ENCODE peak calls at places on chromosomes 11 and 22, in six cellular contexts. N is left ventricle myocardium inferior, Z is SK-N-SH, Y is SK-N-MC, V is tibial artery, H is tibial nerve. W is an unnamed sample.
A peak's percentile ranks its signal among the peaks of the same experiment; 100 is the strongest.

GRCh38 chr11:59247535-59248227 is 35.0 kb upstream of the MPEG1 start:
- DNase-seq in V (no peak), Z (no peak), N (peak; percentile 38), Y (no peak), H (peak; percentile 78), W (peak; percentile 57)

GRCh38 chr11:65212226-65212801 is 30.6 kb downstream of the CAPN1 start:
- DNase-seq in H (no peak), V (peak; percentile 63), Y (no peak), Z (no peak), N (no peak), W (no peak)

GRCh38 chr11:95255523-95256165 is 24.6 kb upstream of the SESN3 start:
- DNase-seq in Z (no peak), Y (no peak), N (no peak), H (no peak), V (no peak), W (no peak)

GRCh38 chr11:69232821-69233760 is 60.9 kb upstream of the MYEOV start:
- DNase-seq in N (no peak), Y (no peak), Z (no peak), V (peak; percentile 17), H (no peak), W (no peak)

GRCh38 chr11:74179234-74180126 is 8.4 kb downstream of the PPME1 start:
- DNase-seq in V (no peak), Y (no peak), Z (no peak), H (no peak), N (no peak), W (peak; percentile 11)

GRCh38 chr11:7449196-7449840 is 36.0 kb upstream of the OLFML1 start:
- DNase-seq in Y (no peak), N (no peak), H (no peak), Z (no peak), V (no peak), W (no peak)

GRCh38 chr22:17540481-17540880 is 22.8 kb upstream of the SLC25A18 start:
- DNase-seq in N (no peak), V (no peak), H (no peak), Z (no peak), Y (no peak), W (no peak)

GRCh38 chr22:39350803-39351688 is 1.3 kb downstream of the SYNGR1 start:
- DNase-seq in Z (no peak), H (no peak), N (no peak), Y (no peak), V (no peak), W (no peak)

GRCh38 chr11:27179334-27179733 is 138.7 kb downstream of the BBOX1 start:
- DNase-seq in V (no peak), N (no peak), Z (no peak), H (no peak), Y (no peak), W (no peak)

GRCh38 chr11:118530180-118530682 is 761 bp upstream of the TMEM25 start:
- DNase-seq in Z (no peak), Y (no peak), N (no peak), V (no peak), H (no peak), W (peak; percentile 12)

GRCh38 chr11:75476716-75477613 is 44.0 kb upstream of the KLHL35 start:
- DNase-seq in Y (no peak), H (no peak), Z (no peak), V (no peak), N (peak; percentile 54), W (no peak)

GRCh38 chr11:12524865-12525264 is 147.5 kb downstream of the PARVA start:
- DNase-seq in Y (no peak), H (peak; percentile 71), N (peak; percentile 40), V (no peak), Z (no peak), W (no peak)

GRCh38 chr22:39556970-39557811 is 13.4 kb upstream of the CACNA1I start:
- DNase-seq in H (no peak), N (no peak), Z (peak; percentile 71), V (no peak), Y (no peak), W (no peak)

GRCh38 chr22:28019360-28019759 is 100.3 kb upstream of the PITPNB start:
- DNase-seq in N (peak; percentile 9), Z (no peak), V (peak; percentile 62), H (no peak), Y (no peak), W (peak; percentile 60)

GRCh38 chr11:413120-414081 is 1.4 kb downstream of the SIGIRR start:
- DNase-seq in N (no peak), Z (no peak), V (no peak), Y (no peak), H (no peak), W (no peak)

GRCh38 chr11:14852571-14853177 is 39.4 kb downstream of the CYP2R1 start:
- DNase-seq in N (no peak), Y (no peak), V (no peak), H (no peak), Z (no peak), W (no peak)

GRCh38 chr11:103737791-103738190 is 298.6 kb upstream of the DDI1 start:
- DNase-seq in N (peak; percentile 23), Y (no peak), V (no peak), Z (no peak), H (no peak), W (no peak)

GRCh38 chr22:19287076-19287724 is 4.3 kb downstream of the CLTCL1 start:
- DNase-seq in H (no peak), N (no peak), Z (no peak), V (no peak), Y (no peak), W (peak; percentile 96)

GRCh38 chr11:78784321-78785061 is 209.8 kb upstream of the NARS2 start:
- DNase-seq in H (no peak), V (no peak), N (no peak), Y (no peak), Z (no peak), W (peak; percentile 48)

GRCh38 chr11:488992-489391 is 18.1 kb downstream of the RNH1 start:
- DNase-seq in H (no peak), V (no peak), N (no peak), Z (no peak), Y (no peak), W (no peak)

GRCh38 chr11:94477644-94478043 is 16.0 kb downstream of the MRE11 start:
- DNase-seq in H (no peak), Z (no peak), N (no peak), Y (no peak), V (no peak), W (no peak)

GRCh38 chr11:71946144-71946571 is 17.3 kb downstream of the RNF121 start:
- DNase-seq in N (no peak), Z (no peak), Y (no peak), V (no peak), H (no peak), W (peak; percentile 82)

GRCh38 chr11:2532704-2533641 is 88.2 kb downstream of the KCNQ1 start:
- DNase-seq in V (peak; percentile 92), N (peak; percentile 89), H (peak; percentile 89), Z (peak; percentile 90), Y (peak; percentile 63), W (peak; percentile 71)

GRCh38 chr11:2531987-2532703 is 87.3 kb downstream of the KCNQ1 start:
- DNase-seq in N (peak; percentile 20), Z (no peak), V (peak; percentile 64), H (no peak), Y (no peak), W (no peak)

GRCh38 chr11:2534131-2534956 is 89.5 kb downstream of the KCNQ1 start:
- DNase-seq in N (peak; percentile 9), Y (no peak), Z (no peak), H (no peak), V (peak; percentile 63), W (peak; percentile 37)

GRCh38 chr11:2534957-2535672 is 90.3 kb downstream of the KCNQ1 start:
- DNase-seq in Y (no peak), V (peak; percentile 60), H (no peak), N (peak; percentile 11), Z (no peak), W (no peak)

DNA sequence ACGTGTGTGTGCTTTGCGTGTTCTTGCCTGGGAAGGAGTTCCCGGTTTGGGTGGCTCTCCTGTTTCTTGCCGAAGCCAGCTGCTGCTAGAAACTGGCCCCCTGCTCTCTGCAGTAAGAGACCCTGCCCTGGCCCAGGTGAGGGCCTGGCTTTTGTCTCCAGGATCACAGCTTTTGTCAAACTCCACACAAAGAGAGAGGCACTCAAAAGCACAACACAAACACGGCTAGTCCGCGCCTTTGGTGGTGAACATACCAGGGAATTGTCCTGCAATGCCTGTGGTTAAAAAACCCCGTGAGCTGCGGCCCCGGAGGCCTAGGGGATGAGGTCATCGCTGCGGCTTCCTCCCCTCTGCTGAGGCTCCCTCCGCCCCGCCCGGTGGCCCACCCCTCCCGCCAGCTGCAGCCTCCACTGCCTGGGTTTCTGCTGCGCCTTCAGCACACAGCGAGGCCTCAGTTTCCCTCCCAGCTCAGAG is 88.9 kb downstream of the KCNQ1 start:
- DNase-seq in Y (no peak), V (peak; percentile 81), H (peak; percentile 66), Z (no peak), N (peak; percentile 78), W (peak; percentile 80)
- H3K27ac ChIP-seq in Y (no peak overlapping the region), V (no peak overlapping the region), H (peak overlapping the region; percentile 2), Z (no peak overlapping the region), N (peak overlapping the region; percentile 62), W (no peak overlapping the region)

DNA sequence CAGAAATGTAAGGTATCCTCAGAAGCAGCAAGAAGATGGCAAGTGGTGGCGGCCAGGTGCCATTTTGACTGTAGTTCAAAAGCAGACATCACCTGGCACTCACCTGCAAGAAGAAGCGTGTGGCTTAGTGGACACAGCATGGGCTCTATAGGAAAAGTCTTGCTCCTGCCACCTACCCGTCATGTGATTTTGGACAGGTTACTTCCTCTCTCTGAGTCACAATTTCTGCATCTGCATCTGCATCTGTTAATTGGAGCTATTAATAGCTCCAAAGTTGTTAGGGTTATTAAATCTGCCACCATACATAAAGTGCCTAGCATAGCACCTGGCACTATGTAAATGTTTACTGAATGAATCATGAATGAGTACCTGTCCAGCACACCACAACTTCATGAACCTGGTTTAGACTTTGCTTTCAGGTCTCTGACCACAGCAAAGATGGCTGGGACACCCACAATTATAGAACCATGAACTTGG is 16.8 kb downstream of the RAB30 start:
- DNase-seq in V (no peak), Z (no peak), Y (no peak), N (no peak), H (no peak), W (peak; percentile 60)
- H3K27ac ChIP-seq in V (no peak overlapping the region), Z (no peak overlapping the region), Y (no peak overlapping the region), N (no peak overlapping the region), H (no peak overlapping the region), W (no peak overlapping the region)

DNA sequence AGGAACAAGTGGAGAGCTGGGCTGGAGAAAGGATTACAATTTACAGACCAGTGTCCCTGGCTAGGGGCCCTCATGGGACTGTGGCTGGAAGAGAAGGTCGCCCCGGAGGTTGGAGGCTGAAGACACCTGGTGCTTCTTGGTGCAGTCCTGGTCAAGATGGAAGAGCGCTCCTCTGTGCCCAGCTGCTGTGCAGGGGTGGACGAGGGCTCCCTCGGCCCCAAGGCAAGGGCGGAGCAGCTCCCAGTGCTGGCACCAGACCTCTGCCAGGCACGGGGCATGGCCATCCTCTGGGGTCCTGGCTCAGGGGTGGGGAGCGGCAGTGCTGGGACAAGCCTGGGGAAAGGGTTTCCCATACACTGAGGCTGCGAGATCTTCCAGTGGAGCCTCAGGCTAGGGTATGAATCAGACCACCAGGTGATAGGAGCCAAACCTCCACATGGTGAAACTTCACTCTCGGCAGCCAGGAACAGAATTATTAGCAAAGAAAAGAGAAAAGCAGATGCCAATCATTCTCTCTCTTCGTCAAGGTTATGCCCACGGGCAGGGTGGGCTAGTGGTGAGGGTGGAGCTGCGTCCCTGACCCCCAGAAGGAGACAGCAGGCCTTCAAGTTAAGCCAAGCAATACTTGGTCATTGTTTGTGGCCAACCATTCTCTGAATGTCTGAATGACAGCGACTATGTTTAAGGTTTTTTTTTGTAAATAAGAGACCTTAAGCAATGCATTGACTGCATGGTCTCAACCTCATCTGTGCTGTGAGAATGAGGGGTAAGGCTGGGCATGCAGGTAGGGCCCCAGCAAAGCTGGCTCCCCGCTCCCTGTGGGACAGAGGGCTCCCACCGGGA is 32.1 kb downstream of the PPM1F start:
- DNase-seq in Z (peak; percentile 16), H (no peak), V (no peak), N (no peak), Y (no peak), W (no peak)
- H3K27ac ChIP-seq in Z (no peak overlapping the region), H (no peak overlapping the region), V (no peak overlapping the region), N (no peak overlapping the region), Y (no peak overlapping the region), W (no peak overlapping the region)

GRCh38 chr11:67601098-67601497 is 5.6 kb upstream of the NDUFV1 start:
- DNase-seq in H (no peak), Z (no peak), V (no peak), N (no peak), Y (no peak), W (no peak)
- H3K27ac ChIP-seq in H (no peak overlapping the region), Z (no peak overlapping the region), V (no peak overlapping the region), N (no peak overlapping the region), Y (no peak overlapping the region), W (no peak overlapping the region)